ENCODE peak calls at places on chromosome 17, in five cellular contexts. N is mesendoderm, U is IMR-90, A is H9, W is trophoblast cell. H is an unnamed sample.

GRCh38 chr17:76039121-76039520 is 12.0 kb upstream of the EVPL start:
- DNase-seq in W (no peak), A (no peak), N (no peak), U (peak; percentile 40), H (no peak)

GRCh38 chr17:39929657-39930407 is 2.3 kb downstream of the LRRC3C start:
- DNase-seq in W (peak; percentile 93), A (no peak), U (peak; percentile 82), N (no peak), H (no peak)

GRCh38 chr17:49148171-49148570 is 15.6 kb downstream of the B4GALNT2 start:
- DNase-seq in N (no peak), W (no peak), U (no peak), A (no peak), H (no peak)

GRCh38 chr17:46995841-46996571 is 17.0 kb upstream of the RPRML start:
- DNase-seq in N (no peak), A (no peak), U (peak; percentile 59), W (peak; percentile 27), H (no peak)

GRCh38 chr17:65455972-65456343 is 105.5 kb downstream of the AXIN2 start:
- DNase-seq in U (peak; percentile 1), N (peak; percentile 71), W (no peak), A (peak; percentile 69), H (no peak)

GRCh38 chr17:77217566-77217965 is 76.8 kb downstream of the SEC14L1 start:
- DNase-seq in W (no peak), U (no peak), N (no peak), A (no peak), H (no peak)

GRCh38 chr17:63446981-63447687 is 1.0 kb upstream of the CYB561 start:
- DNase-seq in A (peak; percentile 83), N (peak; percentile 89), W (no peak), U (no peak), H (no peak)

GRCh38 chr17:16215002-16215272 is 397 bp downstream of the NCOR1 start:
- DNase-seq in N (peak; percentile 69), A (peak; percentile 61), U (no peak), W (peak; percentile 42), H (no peak)

GRCh38 chr17:45098081-45098868 is 34.0 kb downstream of the PLCD3 start:
- DNase-seq in W (no peak), A (peak; percentile 39), N (no peak), U (no peak), H (no peak)

GRCh38 chr17:62703776-62704380 is 76.4 kb downstream of the MRC2 start:
- DNase-seq in W (peak; percentile 78), U (peak; percentile 53), N (peak; percentile 74), A (peak; percentile 92), H (peak; percentile 71)

GRCh38 chr17:44820631-44821196 is 9.4 kb downstream of the GJC1 start:
- DNase-seq in N (peak; percentile 25), U (peak; percentile 91), A (no peak), W (peak; percentile 82), H (no peak)

GRCh38 chr17:44088254-44088653 is 17.7 kb downstream of the G6PC3 start:
- DNase-seq in N (no peak), U (no peak), A (no peak), W (no peak), H (no peak)

GRCh38 chr17:57044976-57045867 is 39.8 kb upstream of the AKAP1 start:
- DNase-seq in A (no peak), W (no peak), N (no peak), U (no peak), H (no peak)

GRCh38 chr17:77129568-77130301 is 11.0 kb upstream of the SEC14L1 start:
- DNase-seq in A (no peak), W (no peak), U (peak; percentile 28), N (no peak), H (no peak)

GRCh38 chr17:70195091-70195490 is 25.8 kb downstream of the KCNJ2 start:
- DNase-seq in A (no peak), U (no peak), W (peak; percentile 69), N (no peak), H (no peak)

GRCh38 chr17:34386925-34387550 is 24.0 kb upstream of the CCL1 start:
- DNase-seq in W (no peak), U (peak; percentile 46), N (no peak), A (peak; percentile 27), H (no peak)

GRCh38 chr17:6327007-6327406 is 107.9 kb downstream of the AIPL1 start:
- DNase-seq in W (no peak), N (peak; percentile 46), A (peak; percentile 76), U (no peak), H (no peak)

GRCh38 chr17:76469076-76469990 is 1.9 kb downstream of the AANAT start:
- DNase-seq in N (no peak), A (peak; percentile 31), U (no peak), W (no peak), H (no peak)

GRCh38 chr17:69448431-69449102 is 34.1 kb downstream of the MAP2K6 start:
- DNase-seq in N (peak; percentile 98), U (no peak), A (peak; percentile 96), W (no peak), H (peak; percentile 73)

GRCh38 chr17:75723201-75723930 is 2.1 kb downstream of the ITGB4 start:
- DNase-seq in W (peak; percentile 98), U (no peak), A (no peak), N (no peak), H (no peak)

DNA sequence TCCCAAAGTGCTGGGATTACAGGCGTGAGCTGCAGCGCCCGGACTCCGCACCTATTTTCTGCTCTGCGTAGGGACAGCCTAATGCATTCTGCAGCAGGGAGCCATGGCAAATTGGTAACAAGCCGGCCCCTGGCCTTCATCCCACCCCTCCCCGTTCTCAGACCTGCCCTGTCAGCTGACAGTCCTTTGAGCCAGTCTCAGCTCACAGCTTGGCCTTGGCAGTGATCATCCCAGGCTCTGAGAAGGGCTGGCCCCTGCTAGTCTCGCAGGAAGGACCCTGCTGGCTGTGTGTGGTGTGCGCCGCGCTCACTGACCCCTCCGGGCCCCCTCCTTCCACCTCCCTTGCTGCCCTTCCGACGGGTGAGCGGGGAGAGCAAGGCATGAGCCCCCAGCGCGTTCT is 10.3 kb upstream of the NPTX1 start:
- DNase-seq in U (no peak), N (no peak), W (no peak), A (peak; percentile 67), H (no peak)
- H3K9ac ChIP-seq in U (no peak overlapping the region), N (no peak overlapping the region), W (no peak overlapping the region), A (no peak overlapping the region), H (no peak overlapping the region)

GRCh38 chr17:41442772-41443171 is 2.0 kb upstream of the KRT38 start:
- DNase-seq in N (no peak), W (peak; percentile 17), A (no peak), U (peak; percentile 57), H (no peak)
- H3K4ac ChIP-seq in N (no peak overlapping the region), W (no peak overlapping the region), A (no peak overlapping the region), U (no peak overlapping the region), H (no peak overlapping the region)

GRCh38 chr17:7840441-7840840 is 6.4 kb downstream of the KDM6B start:
- DNase-seq in A (no peak), W (no peak), U (no peak), N (no peak), H (no peak)
- H3K9ac ChIP-seq in A (no peak overlapping the region), W (no peak overlapping the region), U (no peak overlapping the region), N (no peak overlapping the region), H (no peak overlapping the region)

GRCh38 chr17:7582401-7583252 is 1.0 kb upstream of the MPDU1 start:
- DNase-seq in A (peak; percentile 46), N (no peak), W (no peak), U (no peak), H (no peak)
- H3K4ac ChIP-seq in A (peak overlapping the region; percentile 70), N (peak overlapping the region; percentile 76), W (peak overlapping the region; percentile 85), U (peak overlapping the region; percentile 95), H (peak overlapping the region; percentile 94)